ENCODE peak calls at places on chromosome X, in six cellular contexts. T, R, B, H, I and V are unnamed samples.

GRCh38 chrX:8084023-8084422 is 87.0 kb downstream of the VCX2 start:
- DNase-seq in T (no peak), R (no peak), B (no peak), H (peak), I (peak), V (peak)

GRCh38 chrX:155263854-155264628 is at the start of gene RAB39B:
- DNase-seq in T (peak), R (peak), B (peak), H (peak), I (peak), V (peak)

GRCh38 chrX:7115557-7115956 is 32.0 kb upstream of the STS start:
- DNase-seq in T (no peak), R (no peak), B (no peak), H (no peak), I (no peak), V (no peak)

GRCh38 chrX:2928127-2928582 is 984 bp downstream of the ARSD start:
- DNase-seq in T (no peak), R (peak), B (peak), H (peak), I (peak), V (peak)

GRCh38 chrX:138874271-138874670 is 162.8 kb upstream of the FGF13 start:
- DNase-seq in T (no peak), R (no peak), B (no peak), H (no peak), I (no peak), V (no peak)

GRCh38 chrX:72003811-72004750 is 93.4 kb downstream of the NHSL2 start:
- DNase-seq in T (no peak), R (no peak), B (no peak), H (peak), I (peak), V (no peak)

GRCh38 chrX:103464071-103464773 is 55.1 kb downstream of the RAB40A start:
- DNase-seq in T (no peak), R (peak), B (no peak), H (peak), I (peak), V (peak)

GRCh38 chrX:45722471-45722870 is 521.8 kb upstream of the DIPK2B start:
- DNase-seq in T (no peak), R (no peak), B (no peak), H (peak), I (peak), V (no peak)

GRCh38 chrX:129654652-129655546 is at the start of gene APLN:
- DNase-seq in T (no peak), R (no peak), B (no peak), H (peak), I (peak), V (no peak)

GRCh38 chrX:12967711-12968465 is 7.0 kb upstream of the TMSB4X start:
- DNase-seq in T (no peak), R (no peak), B (peak), H (no peak), I (no peak), V (no peak)

DNA sequence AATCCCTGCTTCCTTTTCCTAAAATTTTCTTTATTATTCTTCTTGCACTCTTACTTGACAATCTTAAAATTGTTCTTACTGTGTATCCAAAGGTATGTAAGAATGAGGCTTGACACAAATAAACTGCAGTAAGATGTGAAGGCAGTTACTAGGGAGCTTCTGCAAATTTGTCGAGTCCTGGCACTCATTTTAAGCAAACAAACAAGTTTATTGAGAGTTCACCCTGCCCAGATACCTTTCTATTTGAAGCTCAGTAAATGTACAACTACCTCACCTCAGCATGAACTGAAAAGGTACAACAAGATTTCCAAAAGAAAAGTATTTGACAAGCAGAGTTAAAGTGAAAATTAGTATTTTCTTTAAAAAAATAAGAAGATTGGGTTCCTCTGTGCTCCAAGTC is 13.3 kb upstream of the SYTL4 start:
- DNase-seq in T (no peak), R (no peak), B (no peak), H (no peak), I (no peak), V (no peak)
- H3K4me3 ChIP-seq in T (no peak), R (no peak), B (no peak), H (no peak), I (no peak), V (no peak)

GRCh38 chrX:10014462-10015373 is 47.6 kb downstream of the CLDN34 start:
- DNase-seq in T (peak), R (peak), B (peak), H (peak), I (peak), V (peak)

GRCh38 chrX:10015711-10016515 is 48.8 kb downstream of the CLDN34 start:
- DNase-seq in T (no peak), R (peak), B (peak), H (no peak), I (peak), V (no peak)

GRCh38 chrX:10016516-10017132 is 49.5 kb downstream of the CLDN34 start:
- DNase-seq in T (no peak), R (peak), B (no peak), H (no peak), I (no peak), V (no peak)

GRCh38 chrX:10021461-10022272 is 54.5 kb downstream of the CLDN34 start:
- DNase-seq in T (no peak), R (no peak), B (no peak), H (peak), I (peak), V (no peak)

GRCh38 chrX:10017866-10018265 is 50.7 kb downstream of the CLDN34 start:
- DNase-seq in T (no peak), R (peak), B (no peak), H (peak), I (peak), V (peak)
- H3K4me3 ChIP-seq in T (no peak), R (no peak), B (no peak), H (peak), I (no peak), V (no peak)

GRCh38 chrX:118884552-118885138 is 61.0 kb downstream of the ZCCHC12 start:
- DNase-seq in T (no peak), R (peak), B (no peak), H (no peak), I (no peak), V (no peak)
- H3K4me3 ChIP-seq in T (no peak), R (no peak), B (no peak), H (no peak), I (no peak), V (no peak)

GRCh38 chrX:153681175-153681574 is 6.6 kb upstream of the SLC6A8 start:
- DNase-seq in T (no peak), R (no peak), B (peak), H (no peak), I (no peak), V (no peak)

GRCh38 chrX:153687121-153688039 is at the start of gene SLC6A8:
- DNase-seq in T (no peak), R (peak), B (no peak), H (peak), I (peak), V (peak)

GRCh38 chrX:153685751-153686676 is 1.7 kb upstream of the SLC6A8 start:
- DNase-seq in T (no peak), R (no peak), B (peak), H (no peak), I (no peak), V (no peak)

GRCh38 chrX:153685179-153685536 is 2.6 kb upstream of the SLC6A8 start:
- DNase-seq in T (no peak), R (no peak), B (peak), H (no peak), I (no peak), V (no peak)

GRCh38 chrX:153684447-153685178 is 3.1 kb upstream of the SLC6A8 start:
- DNase-seq in T (no peak), R (no peak), B (peak), H (no peak), I (no peak), V (no peak)
- H3K4me3 ChIP-seq in T (no peak), R (no peak), B (no peak), H (no peak), I (no peak), V (no peak)

DNA sequence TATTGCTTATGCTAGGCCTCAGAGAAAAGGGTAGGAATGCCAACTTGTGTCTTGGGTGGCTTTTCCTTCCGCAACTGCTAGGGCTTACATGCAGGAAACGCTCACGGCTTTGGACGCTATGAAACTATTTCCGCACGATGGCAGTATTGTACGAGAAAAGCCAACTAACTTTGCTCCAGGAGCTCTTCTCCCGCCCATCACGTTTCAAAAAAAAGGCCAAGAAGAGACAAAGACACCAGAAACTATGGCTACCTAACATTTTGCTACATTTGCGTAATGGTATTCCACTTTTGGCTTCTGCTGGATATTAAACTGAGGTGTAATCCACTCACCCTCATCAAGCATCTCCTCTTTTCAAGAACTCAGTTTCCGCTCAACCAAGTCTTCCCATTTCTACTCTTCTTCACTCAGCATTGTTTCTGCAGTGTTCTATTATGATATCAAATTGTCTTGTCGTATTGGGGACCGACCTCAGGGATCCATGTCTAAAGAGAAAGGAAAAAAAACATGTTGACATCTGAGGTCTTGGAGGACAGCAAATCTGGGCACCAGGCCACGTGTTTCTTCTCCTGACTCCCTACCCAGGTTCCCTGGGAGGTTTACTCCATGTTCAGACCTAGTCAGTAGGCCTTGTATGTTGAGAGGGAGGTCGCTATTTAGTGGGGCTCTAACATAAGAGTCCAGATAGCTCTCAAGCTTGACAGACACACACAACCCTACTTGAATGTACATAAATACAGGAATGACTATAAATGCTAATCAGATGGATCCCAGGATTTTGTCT is 239.4 kb upstream of the STK26 start:
- DNase-seq in T (no peak), R (no peak), B (no peak), H (peak), I (peak), V (peak)
- H3K4me3 ChIP-seq in T (no peak), R (no peak), B (peak), H (no peak), I (no peak), V (peak)

DNA sequence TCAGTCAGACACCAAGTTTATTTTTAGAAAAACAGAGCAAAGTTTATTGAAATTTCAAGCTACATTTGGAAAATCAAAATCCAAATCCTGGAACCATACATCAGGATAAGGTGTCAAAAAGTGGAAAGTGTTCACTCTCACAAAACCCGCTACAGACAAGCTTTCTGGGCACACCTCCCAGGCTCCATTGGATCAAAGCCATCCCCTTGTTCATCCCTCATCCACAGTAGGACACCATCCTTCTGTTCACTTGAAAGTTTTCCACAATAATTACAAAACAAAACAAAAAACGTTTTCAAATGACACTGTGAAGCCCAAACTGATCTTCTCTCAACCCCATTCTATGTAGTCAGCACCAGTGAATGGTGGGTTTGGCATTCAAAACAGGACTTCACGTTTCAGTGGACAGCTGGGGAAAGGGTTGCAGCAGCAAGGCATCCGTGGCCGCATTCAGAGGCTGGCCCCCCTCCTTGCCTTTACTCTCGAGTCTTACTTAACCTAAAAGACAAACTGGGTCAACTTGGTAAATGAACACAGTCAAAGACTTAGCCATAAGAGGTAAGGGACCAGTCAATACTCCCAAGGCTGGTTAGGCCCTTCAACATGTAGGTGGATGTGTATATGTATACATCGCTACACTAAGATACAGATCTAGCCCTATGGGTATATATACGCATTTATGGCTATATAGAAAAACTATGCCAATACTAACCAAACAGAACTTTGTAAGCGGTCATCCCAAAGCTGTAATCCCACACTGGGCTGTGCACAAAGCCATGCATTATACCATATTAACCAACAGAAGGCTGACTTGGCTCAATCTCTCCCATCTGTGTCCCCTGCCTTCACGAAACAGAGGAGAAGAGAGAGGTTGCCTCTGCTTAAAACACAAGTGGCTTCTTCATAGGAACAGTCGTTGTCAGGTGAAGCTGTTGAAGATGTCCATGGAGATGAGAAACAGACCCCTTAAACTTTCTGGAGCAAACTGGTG is 62.1 kb downstream of the TSC22D3 start:
- DNase-seq in T (peak), R (no peak), B (peak), H (no peak), I (no peak), V (no peak)
- H3K4me3 ChIP-seq in T (peak), R (peak), B (peak), H (no peak), I (no peak), V (peak)

GRCh38 chrX:148265829-148266228 is 234.6 kb upstream of the AFF2 start:
- DNase-seq in T (no peak), R (no peak), B (no peak), H (no peak), I (no peak), V (no peak)

GRCh38 chrX:148259990-148260389 is 240.4 kb upstream of the AFF2 start:
- DNase-seq in T (no peak), R (no peak), B (no peak), H (no peak), I (no peak), V (no peak)
- H3K4me3 ChIP-seq in T (no peak), R (no peak), B (no peak), H (no peak), I (no peak), V (no peak)